ENCODE peak calls at places on chromosomes 13 and 19, in six cellular contexts. C is CD8-positive, alpha-beta memory T cell; F is A172; O is WTC11; B is heart left ventricle; L is RKO. Y is an unnamed sample.

GRCh38 chr19:10764340-10764894 is 46.5 kb downstream of the DNM2 start:
- DNase-seq in C (no peak), F (no peak), O (no peak), B (no peak), L (no peak), Y (no peak)

GRCh38 chr19:36687214-36688056 is at the start of gene ZNF567:
- DNase-seq in C (peak), F (peak), O (peak), B (peak), L (peak), Y (peak)

GRCh38 chr19:49951806-49952474 is 9.0 kb downstream of the SIGLEC11 start:
- DNase-seq in C (no peak), F (no peak), O (no peak), B (no peak), L (no peak), Y (no peak)

GRCh38 chr19:18762125-18763023 is 28.7 kb downstream of the COMP start:
- DNase-seq in C (no peak), F (peak), O (peak), B (peak), L (no peak), Y (no peak)

GRCh38 chr19:49114630-49115363 is 627 bp downstream of the LIN7B start:
- DNase-seq in C (peak), F (no peak), O (peak), B (peak), L (peak), Y (peak)

GRCh38 chr13:24456396-24456795 is 56.2 kb downstream of the PARP4 start:
- DNase-seq in C (no peak), F (no peak), O (no peak), B (no peak), L (no peak), Y (no peak)

GRCh38 chr19:4662812-4663211 is 7.3 kb downstream of the MYDGF start:
- DNase-seq in C (no peak), F (no peak), O (no peak), B (no peak), L (no peak), Y (no peak)

GRCh38 chr13:93477238-93477637 is 250.6 kb downstream of the GPC6 start:
- DNase-seq in C (no peak), F (no peak), O (no peak), B (no peak), L (no peak), Y (no peak)

GRCh38 chr13:66618702-66619101 is 611.4 kb downstream of the PCDH9 start:
- DNase-seq in C (no peak), F (peak), O (no peak), B (no peak), L (peak), Y (peak)

GRCh38 chr13:98221234-98221633 is 44.2 kb upstream of the RNF113B start:
- DNase-seq in C (no peak), F (no peak), O (no peak), B (no peak), L (no peak), Y (no peak)